ENCODE peak calls at places on chromosome 21, in seven cellular contexts. U is LHCN-M2; A is GM13977; K is uterus; D is stimulated activated CD8-positive, alpha-beta memory T cell treated with anti-CD3 and anti-CD28 coated beads, Interleukin-15, amount 100 ng/mL, for 4 hours; B is stimulated activated naive CD8-positive, alpha-beta T cell treated with anti-CD3 and anti-CD28 coated beads, Interleukin-15, Interleukin-2, amounts not matched to agents 100 U/mL and 50 U/mL, for 24 hours; L is astrocyte of the hippocampus. V is an unnamed sample.

GRCh38 chr21:26874347-26874746 is 29.1 kb upstream of the ADAMTS1 start:
- DNase-seq in U (no peak), A (no peak), K (no peak), D (no peak), B (no peak), L (no peak), V (no peak)

GRCh38 chr21:31405638-31406037 is 61.6 kb upstream of the TIAM1 start:
- DNase-seq in U (no peak), A (no peak), K (no peak), D (no peak), B (no peak), L (no peak), V (no peak)

GRCh38 chr21:28906236-28906635 is 86.4 kb downstream of the LTN1 start:
- DNase-seq in U (no peak), A (no peak), K (no peak), D (no peak), B (no peak), L (no peak), V (no peak)

GRCh38 chr21:45543371-45543709 is 1.1 kb upstream of the SLC19A1 start:
- DNase-seq in U (no peak), A (peak; percentile 43), K (peak; percentile 19), D (no peak), B (peak; percentile 9), L (no peak), V (no peak)

GRCh38 chr21:42381347-42381984 is 14.4 kb downstream of the TMPRSS3 start:
- DNase-seq in U (no peak), A (no peak), K (no peak), D (no peak), B (peak; percentile 26), L (peak; percentile 34), V (peak; percentile 25)

GRCh38 chr21:25967566-25968438 is 202.8 kb downstream of the APP start:
- DNase-seq in U (no peak), A (peak; percentile 11), K (no peak), D (no peak), B (no peak), L (no peak), V (no peak)

GRCh38 chr21:46256501-46256994 is 28.0 kb upstream of the LSS start:
- DNase-seq in U (no peak), A (no peak), K (no peak), D (no peak), B (no peak), L (no peak), V (no peak)

GRCh38 chr21:43023175-43023574 is 48.8 kb downstream of the PKNOX1 start:
- DNase-seq in U (no peak), A (no peak), K (no peak), D (no peak), B (no peak), L (no peak), V (no peak)

GRCh38 chr21:42009018-42009830 is 936 bp downstream of the ZBTB21 start:
- DNase-seq in U (peak; percentile 28), A (peak; percentile 50), K (peak; percentile 54), D (peak; percentile 32), B (peak; percentile 76), L (peak; percentile 74), V (no peak)

GRCh38 chr21:37452222-37452621 is 85.6 kb downstream of the DYRK1A start:
- DNase-seq in U (peak; percentile 93), A (no peak), K (no peak), D (no peak), B (no peak), L (peak; percentile 92), V (no peak)

GRCh38 chr21:17819878-17820232 is 699 bp upstream of the C21orf91 start:
- DNase-seq in U (no peak), A (peak; percentile 75), K (no peak), D (no peak), B (peak; percentile 74), L (no peak), V (no peak)